ENCODE peak calls at places on chromosomes 6 and 20, in four cellular contexts. One of them, this sample, is unnamed.

GRCh38 chr6:22043284-22043962 is 253.4 kb downstream of the PRL start:
- DNase-seq in right lobe of liver: no peak
- DNase-seq in colonic mucosa: no peak
- DNase-seq in effector memory CD4-positive, alpha-beta T cell: no peak
- DNase-seq in this sample: no peak

GRCh38 chr6:162344935-162345599 is 382.5 kb downstream of the PRKN start:
- DNase-seq in right lobe of liver: no peak
- DNase-seq in colonic mucosa: no peak
- DNase-seq in effector memory CD4-positive, alpha-beta T cell: no peak
- DNase-seq in this sample: no peak

GRCh38 chr6:37809144-37809543 is 10.4 kb upstream of the ZFAND3 start:
- DNase-seq in right lobe of liver: no peak
- DNase-seq in colonic mucosa: no peak
- DNase-seq in effector memory CD4-positive, alpha-beta T cell: no peak
- DNase-seq in this sample: no peak

GRCh38 chr6:166619912-166620311 is 7.1 kb downstream of the RPS6KA2 start:
- DNase-seq in right lobe of liver: no peak
- DNase-seq in colonic mucosa: no peak
- DNase-seq in effector memory CD4-positive, alpha-beta T cell: no peak
- DNase-seq in this sample: no peak

GRCh38 chr6:164695896-164696295 is 613.5 kb downstream of the C6orf118 start:
- DNase-seq in right lobe of liver: no peak
- DNase-seq in colonic mucosa: no peak
- DNase-seq in effector memory CD4-positive, alpha-beta T cell: no peak
- DNase-seq in this sample: no peak

GRCh38 chr6:111215134-111215533 is 127.8 kb downstream of the SLC16A10 start:
- DNase-seq in right lobe of liver: no peak
- DNase-seq in colonic mucosa: no peak
- DNase-seq in effector memory CD4-positive, alpha-beta T cell: no peak
- DNase-seq in this sample: no peak

GRCh38 chr6:134299236-134299635 is 18.7 kb downstream of the SGK1 start:
- DNase-seq in right lobe of liver: no peak
- DNase-seq in colonic mucosa: no peak
- DNase-seq in effector memory CD4-positive, alpha-beta T cell: no peak
- DNase-seq in this sample: peak; percentile 61

GRCh38 chr6:18323935-18324707 is 59.8 kb upstream of the DEK start:
- DNase-seq in right lobe of liver: no peak
- DNase-seq in colonic mucosa: no peak
- DNase-seq in effector memory CD4-positive, alpha-beta T cell: peak; percentile 1
- DNase-seq in this sample: peak; percentile 61

GRCh38 chr6:156563710-156564109 is 213.5 kb upstream of the ARID1B start:
- DNase-seq in right lobe of liver: no peak
- DNase-seq in colonic mucosa: no peak
- DNase-seq in effector memory CD4-positive, alpha-beta T cell: no peak
- DNase-seq in this sample: no peak

GRCh38 chr20:35766843-35767242 is 5.0 kb upstream of the PHF20 start:
- DNase-seq in right lobe of liver: no peak
- DNase-seq in colonic mucosa: no peak
- DNase-seq in effector memory CD4-positive, alpha-beta T cell: no peak
- DNase-seq in this sample: no peak
- H3K4me1 ChIP-seq in right lobe of liver: peaks cover 8% of the 10 kb centered on the region
- H3K4me1 ChIP-seq in colonic mucosa: peaks cover 6% of the 10 kb centered on the region
- H3K4me1 ChIP-seq in effector memory CD4-positive, alpha-beta T cell: peaks cover 56% of the 10 kb centered on the region
- H3K4me1 ChIP-seq in this sample: peaks cover 13% of the 10 kb centered on the region

GRCh38 chr6:118505656-118506055 is 42.4 kb upstream of the PLN start:
- DNase-seq in right lobe of liver: no peak
- DNase-seq in colonic mucosa: no peak
- DNase-seq in effector memory CD4-positive, alpha-beta T cell: no peak
- DNase-seq in this sample: no peak
- H3K4me3 ChIP-seq in right lobe of liver: no peak overlapping the region
- H3K4me3 ChIP-seq in colonic mucosa: no peak overlapping the region
- H3K4me3 ChIP-seq in effector memory CD4-positive, alpha-beta T cell: no peak overlapping the region
- H3K4me3 ChIP-seq in this sample: no peak overlapping the region

GRCh38 chr6:30998785-30999184 is 11.5 kb upstream of the MUC22 start:
- DNase-seq in right lobe of liver: no peak
- DNase-seq in colonic mucosa: no peak
- DNase-seq in effector memory CD4-positive, alpha-beta T cell: no peak
- DNase-seq in this sample: no peak
- H3K27ac ChIP-seq in right lobe of liver: no peak overlapping the region
- H3K27ac ChIP-seq in colonic mucosa: no peak overlapping the region
- H3K27ac ChIP-seq in effector memory CD4-positive, alpha-beta T cell: no peak overlapping the region
- H3K27ac ChIP-seq in this sample: no peak overlapping the region

DNA sequence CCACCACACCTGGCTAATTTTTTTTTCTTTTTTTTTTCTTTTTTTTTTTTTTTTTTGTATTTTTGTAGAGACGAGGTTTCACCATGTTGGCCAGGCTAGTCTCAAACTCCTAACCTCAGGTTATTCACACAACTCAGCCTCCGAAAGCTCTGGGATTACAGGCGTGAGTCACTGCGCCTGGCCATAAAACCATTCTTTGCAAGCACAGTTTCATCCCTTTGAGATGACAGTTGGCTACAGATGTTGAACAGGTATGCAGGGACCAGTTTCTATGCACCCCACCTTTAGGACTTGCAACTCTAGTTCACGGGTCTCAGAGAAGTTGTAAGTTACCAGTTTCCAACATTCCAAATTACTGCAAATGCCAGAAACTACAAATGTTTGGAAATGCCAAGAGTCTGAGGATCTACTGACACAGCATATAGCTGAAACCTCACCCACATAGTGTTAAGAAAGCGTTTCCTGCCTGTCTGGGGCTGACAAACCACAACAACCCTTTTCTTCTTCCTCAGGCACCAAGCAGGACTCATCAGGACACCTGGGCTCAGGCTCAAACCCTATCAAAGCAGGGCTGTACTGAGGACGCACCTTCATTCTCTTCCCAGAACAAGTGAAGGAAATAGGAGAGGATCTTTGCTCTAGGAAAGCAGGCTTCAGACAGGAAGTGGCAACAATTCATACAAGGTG is 22.9 kb downstream of the ARHGAP18 start:
- DNase-seq in right lobe of liver: no peak
- DNase-seq in colonic mucosa: no peak
- DNase-seq in effector memory CD4-positive, alpha-beta T cell: peak; percentile 24
- DNase-seq in this sample: peak; percentile 44
- H3K4me1 ChIP-seq in right lobe of liver: no peaks in the 10 kb centered on the region
- H3K4me1 ChIP-seq in colonic mucosa: peaks cover 8% of the 10 kb centered on the region
- H3K4me1 ChIP-seq in effector memory CD4-positive, alpha-beta T cell: peaks cover 38% of the 10 kb centered on the region
- H3K4me1 ChIP-seq in this sample: peaks cover 5% of the 10 kb centered on the region

DNA sequence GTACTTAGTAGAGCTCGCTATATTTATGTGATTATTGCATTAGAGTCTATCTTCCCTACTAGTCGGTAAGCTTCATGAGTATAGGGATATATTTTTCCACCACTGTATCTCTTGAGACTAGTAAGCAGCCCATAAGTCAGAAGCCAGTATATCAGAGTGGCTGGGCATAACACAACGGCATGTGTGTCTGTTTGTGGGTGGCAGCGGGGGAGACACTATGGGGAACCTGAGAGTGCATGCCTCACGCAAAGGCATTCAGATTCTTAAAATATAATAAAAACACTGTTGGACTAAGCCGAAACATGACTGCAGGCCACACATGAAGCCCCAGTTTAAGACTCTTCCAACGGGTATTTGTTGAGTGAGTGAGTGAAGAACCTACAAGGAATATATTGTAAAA is 8.0 kb downstream of the KCNS1 start:
- DNase-seq in right lobe of liver: no peak
- DNase-seq in colonic mucosa: no peak
- DNase-seq in effector memory CD4-positive, alpha-beta T cell: no peak
- DNase-seq in this sample: no peak
- H3K4me3 ChIP-seq in right lobe of liver: no peak overlapping the region
- H3K4me3 ChIP-seq in colonic mucosa: no peak overlapping the region
- H3K4me3 ChIP-seq in effector memory CD4-positive, alpha-beta T cell: no peak overlapping the region
- H3K4me3 ChIP-seq in this sample: no peak overlapping the region

GRCh38 chr20:62831361-62831788 is 14.5 kb downstream of the COL9A3 start:
- DNase-seq in right lobe of liver: peak; percentile 79
- DNase-seq in colonic mucosa: peak; percentile 82
- DNase-seq in effector memory CD4-positive, alpha-beta T cell: no peak
- DNase-seq in this sample: peak; percentile 78
- H3K27ac ChIP-seq in right lobe of liver: peak overlapping the region; percentile 79
- H3K27ac ChIP-seq in colonic mucosa: peak overlapping the region; percentile 66
- H3K27ac ChIP-seq in effector memory CD4-positive, alpha-beta T cell: no peak overlapping the region
- H3K27ac ChIP-seq in this sample: peak overlapping the region; percentile 18

GRCh38 chr20:53945478-53945877 is 124.9 kb downstream of the BCAS1 start:
- DNase-seq in right lobe of liver: no peak
- DNase-seq in colonic mucosa: no peak
- DNase-seq in effector memory CD4-positive, alpha-beta T cell: no peak
- DNase-seq in this sample: no peak
- H3K4me1 ChIP-seq in right lobe of liver: no peaks in the 10 kb centered on the region
- H3K4me1 ChIP-seq in colonic mucosa: peaks cover 8% of the 10 kb centered on the region
- H3K4me1 ChIP-seq in effector memory CD4-positive, alpha-beta T cell: peaks cover 31% of the 10 kb centered on the region
- H3K4me1 ChIP-seq in this sample: peaks cover 6% of the 10 kb centered on the region

DNA sequence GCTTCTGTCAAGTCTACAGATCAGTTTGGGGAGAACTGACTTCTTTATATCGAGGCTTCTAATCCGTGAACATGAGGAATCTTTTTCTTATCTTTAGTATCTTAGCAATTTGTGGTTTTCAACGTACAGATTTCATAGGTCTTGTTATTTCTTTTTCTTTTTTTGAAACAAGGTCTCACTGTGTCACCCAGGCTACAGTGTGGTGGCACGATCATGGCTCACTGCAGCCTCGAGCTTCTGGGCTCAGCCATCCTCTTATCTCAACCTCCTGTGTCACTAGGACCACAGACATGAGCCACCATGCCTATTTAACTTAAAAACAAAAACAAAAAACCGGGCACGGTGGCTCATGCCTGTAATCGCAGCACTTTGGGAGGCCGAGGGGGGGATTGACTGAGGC is 29.3 kb downstream of the DNAJC5 start:
- DNase-seq in right lobe of liver: no peak
- DNase-seq in colonic mucosa: no peak
- DNase-seq in effector memory CD4-positive, alpha-beta T cell: no peak
- DNase-seq in this sample: no peak
- H3K4me3 ChIP-seq in right lobe of liver: no peak overlapping the region
- H3K4me3 ChIP-seq in colonic mucosa: no peak overlapping the region
- H3K4me3 ChIP-seq in effector memory CD4-positive, alpha-beta T cell: no peak overlapping the region
- H3K4me3 ChIP-seq in this sample: no peak overlapping the region

This sample was measured in small intestine.